ENCODE peak calls at places on chromosomes 4 and X, in nine cellular contexts. X is aorta, R is neuronal stem cell, J is cardiac muscle cell, Q is HCT116, C is heart right ventricle, I is stomach, L is tibial artery, T is pancreas. D is an unnamed sample.
A peak's percentile ranks its signal among the peaks of the same experiment; 100 is the strongest.

GRCh38 chrX:46686003-46686645 is 72.8 kb downstream of the SLC9A7 start:
- DNase-seq in X (no peak), R (peak; percentile 32), J (peak; percentile 32), L (peak; percentile 21), T (no peak), C (peak; percentile 17), Q (peak; percentile 12), I (no peak), D (no peak)

GRCh38 chr4:60729194-60729593 is 470.9 kb upstream of the ADGRL3 start:
- DNase-seq in T (no peak), R (no peak), Q (no peak), L (no peak), X (no peak), C (no peak), J (no peak), I (no peak), D (no peak)

GRCh38 chr4:40309250-40309774 is 25.8 kb upstream of the CHRNA9 start:
- DNase-seq in C (peak; percentile 88), Q (peak; percentile 77), I (peak; percentile 95), J (peak; percentile 92), R (peak; percentile 83), X (peak; percentile 96), T (peak; percentile 97), L (peak; percentile 93), D (peak; percentile 56)

GRCh38 chr4:141335166-141335565 is 114.5 kb downstream of the ZNF330 start:
- DNase-seq in J (no peak), L (no peak), I (no peak), T (no peak), C (no peak), X (no peak), Q (no peak), R (no peak), D (no peak)

GRCh38 chr4:78528327-78528726 is 23.2 kb upstream of the ANXA3 start:
- DNase-seq in X (no peak), L (no peak), I (no peak), R (no peak), T (no peak), C (no peak), Q (no peak), J (no peak), D (no peak)

GRCh38 chr4:87255755-87256154 is 35.3 kb upstream of the KLHL8 start:
- DNase-seq in L (no peak), X (no peak), C (no peak), T (no peak), R (no peak), Q (no peak), J (no peak), I (no peak), D (no peak)

GRCh38 chr4:149292422-149293055 is 523.1 kb downstream of the IQCM start:
- DNase-seq in X (no peak), Q (no peak), T (no peak), C (peak; percentile 53), L (no peak), I (no peak), R (no peak), J (no peak), D (no peak)

GRCh38 chrX:13373807-13374187 is 53.9 kb upstream of the ATXN3L start:
- DNase-seq in R (no peak), L (no peak), J (no peak), X (no peak), Q (no peak), T (no peak), C (peak; percentile 5), I (no peak), D (no peak)

GRCh38 chr4:24322517-24322916 is 261.8 kb downstream of the DHX15 start:
- DNase-seq in R (no peak), C (no peak), X (no peak), J (no peak), T (no peak), Q (no peak), L (no peak), I (no peak), D (no peak)

GRCh38 chr4:24328711-24329110 is 255.6 kb downstream of the DHX15 start:
- DNase-seq in I (no peak), Q (no peak), C (no peak), L (no peak), J (no peak), X (no peak), R (peak; percentile 65), T (no peak), D (no peak)

GRCh38 chr4:24322986-24323385 is 261.4 kb downstream of the DHX15 start:
- DNase-seq in R (no peak), X (no peak), Q (no peak), T (no peak), J (no peak), I (no peak), C (no peak), L (no peak), D (no peak)

GRCh38 chr4:24330198-24330972 is 254.0 kb downstream of the DHX15 start:
- DNase-seq in T (no peak), C (no peak), R (no peak), J (no peak), L (no peak), I (no peak), X (no peak), Q (no peak), D (no peak)

DNA sequence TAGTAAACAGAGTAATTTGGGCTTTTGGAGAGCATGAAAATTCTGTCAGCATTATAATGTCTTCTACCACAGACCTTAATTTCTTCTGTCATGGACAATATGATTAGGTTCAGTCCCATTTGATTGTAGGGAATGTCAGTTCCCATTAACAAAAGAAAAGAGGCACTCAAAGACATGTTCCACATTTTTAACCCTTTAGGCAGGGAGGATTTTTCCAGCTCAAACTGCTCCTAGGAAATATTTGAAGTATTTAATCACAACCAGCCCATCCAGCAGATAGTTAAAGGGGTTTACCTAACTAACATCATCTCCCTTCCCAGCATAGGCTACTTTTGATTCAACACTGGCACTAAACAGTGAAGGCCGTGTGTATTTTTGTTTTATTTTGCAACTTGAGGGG is 256.1 kb downstream of the DHX15 start:
- DNase-seq in I (no peak), T (no peak), Q (no peak), R (peak; percentile 42), J (no peak), C (no peak), X (no peak), L (no peak), D (no peak)
- H3K27ac ChIP-seq in I (no peak overlapping the region), T (no peak overlapping the region), Q (no peak overlapping the region), R (peak overlapping the region; percentile 91), J (no peak overlapping the region), C (no peak overlapping the region), X (no peak overlapping the region), L (no peak overlapping the region), D (no peak overlapping the region)

GRCh38 chrX:118212817-118213183 is 96.2 kb upstream of the KLHL13 start:
- DNase-seq in L (no peak), X (no peak), C (no peak), T (no peak), J (no peak), Q (no peak), I (no peak), R (no peak), D (no peak)
- H3K4me3 ChIP-seq in L (no peak overlapping the region), X (no peak overlapping the region), C (no peak overlapping the region), T (no peak overlapping the region), J (no peak overlapping the region), Q (no peak overlapping the region), I (no peak overlapping the region), R (no peak overlapping the region), D (no peak overlapping the region)

GRCh38 chrX:76555816-76556215 is 128.3 kb downstream of the MAGEE1 start:
- DNase-seq in I (no peak), L (no peak), T (no peak), X (no peak), R (peak; percentile 27), J (peak; percentile 62), Q (peak; percentile 33), C (no peak), D (no peak)
- H3K9me3 ChIP-seq in I (peaks cover 82% of the 10 kb centered on the region), L (peaks cover 77% of the 10 kb centered on the region), T (no peaks in the 10 kb centered on the region), X (peaks cover 8% of the 10 kb centered on the region), R (no peaks in the 10 kb centered on the region), J (no peaks in the 10 kb centered on the region), Q (no peaks in the 10 kb centered on the region), C (no peaks in the 10 kb centered on the region), D (no peaks in the 10 kb centered on the region)

GRCh38 chr4:126028871-126029270 is 714.1 kb downstream of the FAT4 start:
- DNase-seq in L (no peak), T (no peak), J (no peak), R (no peak), I (no peak), C (no peak), X (no peak), Q (no peak), D (peak; percentile 59)
- H3K27ac ChIP-seq in L (no peak overlapping the region), T (no peak overlapping the region), J (no peak overlapping the region), R (no peak overlapping the region), I (no peak overlapping the region), C (no peak overlapping the region), X (no peak overlapping the region), Q (no peak overlapping the region), D (no peak overlapping the region)

GRCh38 chrX:1393871-1394615 is 2.1 kb upstream of the SLC25A6 start:
- DNase-seq in T (peak; percentile 9), L (peak; percentile 4), X (peak; percentile 30), Q (no peak), I (peak; percentile 3), C (no peak), J (no peak), R (no peak), D (no peak)
- H3K4me3 ChIP-seq in T (no peak overlapping the region), L (no peak overlapping the region), X (no peak overlapping the region), Q (peak overlapping the region; percentile 64), I (no peak overlapping the region), C (no peak overlapping the region), J (no peak overlapping the region), R (no peak overlapping the region), D (no peak overlapping the region)

DNA sequence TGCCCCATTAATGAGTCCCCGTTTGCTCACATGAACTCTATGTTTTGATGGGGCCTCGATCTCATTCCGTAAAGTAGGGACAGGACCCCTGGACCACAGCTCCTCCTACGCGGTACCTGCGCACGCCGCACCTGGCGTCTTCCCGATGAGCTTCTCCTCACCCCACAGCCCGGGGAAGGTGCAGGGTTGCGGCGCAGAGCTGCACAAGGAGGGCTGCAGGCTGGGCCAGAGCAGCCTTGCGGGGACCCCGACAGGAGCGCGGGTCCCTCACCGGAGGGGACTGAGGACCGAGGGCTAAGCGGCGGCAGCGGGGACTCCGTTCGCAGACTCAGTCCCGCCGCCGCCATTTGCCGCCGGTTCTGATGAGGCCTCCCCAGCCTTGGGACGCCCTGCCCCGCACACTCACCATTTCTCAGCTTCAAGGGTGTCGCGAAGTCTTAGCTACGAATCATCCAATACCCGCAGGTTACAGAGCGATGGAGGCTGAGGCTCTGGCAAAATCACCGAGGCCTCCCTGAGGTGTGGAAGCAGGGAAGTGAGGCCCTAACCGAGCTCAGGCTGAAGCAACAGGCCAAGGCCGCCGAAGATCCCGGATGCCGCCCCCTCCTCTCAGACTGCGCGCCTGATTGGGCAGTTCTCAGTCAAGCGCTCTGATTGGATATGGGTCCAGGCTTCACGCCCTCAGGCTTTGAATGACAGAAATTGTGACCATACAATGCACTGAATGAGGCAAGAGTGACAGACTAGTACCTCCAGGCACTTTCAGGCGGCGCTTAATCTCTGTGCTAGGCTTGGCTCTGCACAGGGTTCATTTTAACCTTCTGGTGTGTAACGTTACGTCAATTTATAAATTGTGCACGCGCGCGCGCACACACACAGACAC is 25.1 kb downstream of the ZNF721 start:
- DNase-seq in I (peak; percentile 95), X (peak; percentile 95), J (peak; percentile 98), T (peak; percentile 89), C (peak; percentile 98), Q (peak; percentile 99), R (peak; percentile 98), L (peak; percentile 95), D (peak; percentile 98)
- H3K9me3 ChIP-seq in I (peaks cover 38% of the 10 kb centered on the region), X (peaks cover 1% of the 10 kb centered on the region), J (no peaks in the 10 kb centered on the region), T (no peaks in the 10 kb centered on the region), C (no peaks in the 10 kb centered on the region), Q (peaks cover 10% of the 10 kb centered on the region), R (peaks cover 58% of the 10 kb centered on the region), L (peaks cover 9% of the 10 kb centered on the region), D (peaks cover 31% of the 10 kb centered on the region)